ENCODE peak calls at places on chromosome 12, in four cellular contexts. One of them, this sample, is unnamed.

GRCh38 chr12:1806301-1807106 is 13.9 kb upstream of the LRTM2 start:
- DNase-seq in cardiac muscle cell: no peak
- DNase-seq in H1: no peak
- DNase-seq in kidney: peak; percentile 55
- DNase-seq in this sample: peak; percentile 72

GRCh38 chr12:19873146-19873545 is 433.9 kb downstream of the AEBP2 start:
- DNase-seq in kidney: no peak
- DNase-seq in cardiac muscle cell: no peak
- DNase-seq in H1: no peak
- DNase-seq in this sample: no peak

GRCh38 chr12:1562813-1563412 is 31.5 kb downstream of the FBXL14 start:
- DNase-seq in kidney: no peak
- DNase-seq in cardiac muscle cell: no peak
- DNase-seq in H1: no peak
- DNase-seq in this sample: no peak

GRCh38 chr12:6950401-6950801 is 755 bp upstream of the PTPN6 start:
- DNase-seq in kidney: peak; percentile 27
- DNase-seq in cardiac muscle cell: no peak
- DNase-seq in H1: no peak
- DNase-seq in this sample: peak; percentile 26

GRCh38 chr12:114407034-114407420 is 1.1 kb upstream of the TBX5 start:
- DNase-seq in kidney: no peak
- DNase-seq in H1: no peak
- DNase-seq in cardiac muscle cell: no peak
- DNase-seq in this sample: no peak

GRCh38 chr12:10395390-10395998 is 5.7 kb upstream of the KLRK1 start:
- DNase-seq in cardiac muscle cell: no peak
- DNase-seq in kidney: no peak
- DNase-seq in H1: no peak
- DNase-seq in this sample: no peak

GRCh38 chr12:105935981-105936380 is 202.8 kb downstream of the NUAK1 start:
- DNase-seq in cardiac muscle cell: no peak
- DNase-seq in kidney: no peak
- DNase-seq in H1: no peak
- DNase-seq in this sample: no peak

GRCh38 chr12:110531741-110532333 is 29.7 kb downstream of the RAD9B start:
- DNase-seq in kidney: no peak
- DNase-seq in H1: no peak
- DNase-seq in cardiac muscle cell: no peak
- DNase-seq in this sample: no peak

GRCh38 chr12:47863985-47864384 is 40.8 kb downstream of the VDR start:
- DNase-seq in H1: no peak
- DNase-seq in kidney: no peak
- DNase-seq in cardiac muscle cell: no peak
- DNase-seq in this sample: no peak

GRCh38 chr12:86158956-86159355 is 97.2 kb downstream of the MGAT4C start:
- DNase-seq in H1: no peak
- DNase-seq in cardiac muscle cell: no peak
- DNase-seq in kidney: no peak
- DNase-seq in this sample: no peak

GRCh38 chr12:26341481-26341880 is 146.1 kb downstream of the SSPN start:
- DNase-seq in H1: no peak
- DNase-seq in cardiac muscle cell: no peak
- DNase-seq in kidney: no peak
- DNase-seq in this sample: no peak

GRCh38 chr12:81573228-81573627 is 185.9 kb downstream of the PPFIA2 start:
- DNase-seq in kidney: no peak
- DNase-seq in H1: no peak
- DNase-seq in cardiac muscle cell: peak; percentile 25
- DNase-seq in this sample: no peak

GRCh38 chr12:55842681-55843429 is at the start of gene MMP19:
- DNase-seq in cardiac muscle cell: no peak
- DNase-seq in kidney: no peak
- DNase-seq in H1: no peak
- DNase-seq in this sample: no peak

GRCh38 chr12:6092784-6093722 is 31.4 kb downstream of the VWF start:
- DNase-seq in cardiac muscle cell: no peak
- DNase-seq in H1: no peak
- DNase-seq in kidney: peak; percentile 83
- DNase-seq in this sample: peak; percentile 83

GRCh38 chr12:10717410-10717809 is 5.7 kb downstream of the YBX3 start:
- DNase-seq in kidney: no peak
- DNase-seq in cardiac muscle cell: no peak
- DNase-seq in H1: no peak
- DNase-seq in this sample: no peak

GRCh38 chr12:46831335-46832083 is 5.7 kb upstream of the SLC38A4 start:
- DNase-seq in kidney: peak; percentile 74
- DNase-seq in H1: no peak
- DNase-seq in cardiac muscle cell: peak; percentile 57
- DNase-seq in this sample: peak; percentile 83

GRCh38 chr12:4256043-4256826 is 17.3 kb upstream of the CCND2 start:
- DNase-seq in cardiac muscle cell: no peak
- DNase-seq in H1: no peak
- DNase-seq in kidney: no peak
- DNase-seq in this sample: no peak

GRCh38 chr12:10968765-10969456 is 17.8 kb downstream of the TAS2R50 start:
- DNase-seq in kidney: peak; percentile 65
- DNase-seq in H1: no peak
- DNase-seq in cardiac muscle cell: no peak
- DNase-seq in this sample: no peak

GRCh38 chr12:8077207-8077606 is 4.9 kb upstream of the NECAP1 start:
- DNase-seq in kidney: no peak
- DNase-seq in H1: no peak
- DNase-seq in cardiac muscle cell: no peak
- DNase-seq in this sample: no peak

GRCh38 chr12:95908573-95908972 is 33.8 kb downstream of the CCDC38 start:
- DNase-seq in kidney: no peak
- DNase-seq in H1: no peak
- DNase-seq in cardiac muscle cell: no peak
- DNase-seq in this sample: no peak

GRCh38 chr12:110338754-110339153 is 57.7 kb downstream of the ATP2A2 start:
- DNase-seq in cardiac muscle cell: no peak
- DNase-seq in kidney: no peak
- DNase-seq in H1: no peak
- DNase-seq in this sample: no peak

GRCh38 chr12:108759914-108760313 is 28.6 kb upstream of the CORO1C start:
- DNase-seq in H1: no peak
- DNase-seq in cardiac muscle cell: no peak
- DNase-seq in kidney: peak; percentile 48
- DNase-seq in this sample: no peak

GRCh38 chr12:3277261-3277943 is 200.2 kb downstream of the TSPAN9 start:
- DNase-seq in cardiac muscle cell: no peak
- DNase-seq in H1: no peak
- DNase-seq in kidney: no peak
- DNase-seq in this sample: no peak

GRCh38 chr12:31589896-31590729 is 823 bp downstream of the DENND5B start:
- DNase-seq in H1: no peak
- DNase-seq in cardiac muscle cell: peak; percentile 76
- DNase-seq in kidney: peak; percentile 88
- DNase-seq in this sample: no peak

GRCh38 chr12:12788131-12788530 is 2.7 kb downstream of the APOLD1 start:
- DNase-seq in H1: no peak
- DNase-seq in cardiac muscle cell: no peak
- DNase-seq in kidney: no peak
- DNase-seq in this sample: no peak

GRCh38 chr12:124614512-124615292 is 47.3 kb upstream of the NCOR2 start:
- DNase-seq in kidney: no peak
- DNase-seq in H1: no peak
- DNase-seq in cardiac muscle cell: no peak
- DNase-seq in this sample: no peak
- TF ChIP-seq CTCF in kidney: no peak
- TF ChIP-seq CTCF in H1: no peak
- TF ChIP-seq CTCF in cardiac muscle cell: no peak
- TF ChIP-seq CTCF in this sample: no peak

GRCh38 chr12:98373982-98374381 is 141.4 kb upstream of the TMPO start:
- DNase-seq in H1: no peak
- DNase-seq in kidney: no peak
- DNase-seq in cardiac muscle cell: no peak
- DNase-seq in this sample: no peak
- TF ChIP-seq CTCF in H1: no peak
- TF ChIP-seq CTCF in kidney: no peak
- TF ChIP-seq CTCF in cardiac muscle cell: peak; percentile 25
- TF ChIP-seq CTCF in this sample: peak; percentile 46

GRCh38 chr12:72295101-72295500 is 22.9 kb downstream of the TRHDE start:
- DNase-seq in cardiac muscle cell: no peak
- DNase-seq in H1: no peak
- DNase-seq in kidney: peak; percentile 68
- DNase-seq in this sample: no peak

GRCh38 chr12:72295744-72296143 is 23.6 kb downstream of the TRHDE start:
- DNase-seq in H1: no peak
- DNase-seq in kidney: no peak
- DNase-seq in cardiac muscle cell: no peak
- DNase-seq in this sample: no peak

GRCh38 chr12:72296389-72296788 is 24.2 kb downstream of the TRHDE start:
- DNase-seq in H1: no peak
- DNase-seq in cardiac muscle cell: no peak
- DNase-seq in kidney: peak; percentile 43
- DNase-seq in this sample: no peak

GRCh38 chr12:72300728-72301127 is 28.6 kb downstream of the TRHDE start:
- DNase-seq in kidney: no peak
- DNase-seq in cardiac muscle cell: no peak
- DNase-seq in H1: no peak
- DNase-seq in this sample: no peak

GRCh38 chr12:72297666-72298065 is 25.5 kb downstream of the TRHDE start:
- DNase-seq in H1: no peak
- DNase-seq in kidney: no peak
- DNase-seq in cardiac muscle cell: no peak
- DNase-seq in this sample: no peak
- TF ChIP-seq CTCF in H1: no peak
- TF ChIP-seq CTCF in kidney: no peak
- TF ChIP-seq CTCF in cardiac muscle cell: no peak
- TF ChIP-seq CTCF in this sample: no peak

GRCh38 chr12:65875635-65876034 is 51.4 kb downstream of the HMGA2 start:
- DNase-seq in kidney: no peak
- DNase-seq in H1: no peak
- DNase-seq in cardiac muscle cell: peak; percentile 28
- DNase-seq in this sample: no peak

GRCh38 chr12:65879878-65880277 is 55.6 kb downstream of the HMGA2 start:
- DNase-seq in H1: no peak
- DNase-seq in cardiac muscle cell: no peak
- DNase-seq in kidney: no peak
- DNase-seq in this sample: no peak

GRCh38 chr12:65876898-65877721 is 52.8 kb downstream of the HMGA2 start:
- DNase-seq in kidney: no peak
- DNase-seq in cardiac muscle cell: peak; percentile 51
- DNase-seq in H1: no peak
- DNase-seq in this sample: no peak

GRCh38 chr12:65877836-65878235 is 53.6 kb downstream of the HMGA2 start:
- DNase-seq in kidney: no peak
- DNase-seq in H1: no peak
- DNase-seq in cardiac muscle cell: no peak
- DNase-seq in this sample: no peak

GRCh38 chr12:65878540-65878939 is 54.3 kb downstream of the HMGA2 start:
- DNase-seq in kidney: no peak
- DNase-seq in H1: no peak
- DNase-seq in cardiac muscle cell: no peak
- DNase-seq in this sample: no peak
- TF ChIP-seq CTCF in kidney: no peak
- TF ChIP-seq CTCF in H1: no peak
- TF ChIP-seq CTCF in cardiac muscle cell: peak; percentile 15
- TF ChIP-seq CTCF in this sample: peak; percentile 74

GRCh38 chr12:113315358-113315757 is 19.6 kb downstream of the SLC8B1 start:
- DNase-seq in kidney: no peak
- DNase-seq in H1: no peak
- DNase-seq in cardiac muscle cell: no peak
- DNase-seq in this sample: no peak

GRCh38 chr12:113317122-113317521 is 17.8 kb downstream of the SLC8B1 start:
- DNase-seq in cardiac muscle cell: no peak
- DNase-seq in kidney: no peak
- DNase-seq in H1: no peak
- DNase-seq in this sample: no peak

GRCh38 chr12:113318046-113318656 is 16.8 kb downstream of the SLC8B1 start:
- DNase-seq in H1: no peak
- DNase-seq in cardiac muscle cell: no peak
- DNase-seq in kidney: no peak
- DNase-seq in this sample: no peak

GRCh38 chr12:113314121-113314529 is 20.8 kb downstream of the SLC8B1 start:
- DNase-seq in H1: no peak
- DNase-seq in kidney: no peak
- DNase-seq in cardiac muscle cell: no peak
- DNase-seq in this sample: no peak

DNA sequence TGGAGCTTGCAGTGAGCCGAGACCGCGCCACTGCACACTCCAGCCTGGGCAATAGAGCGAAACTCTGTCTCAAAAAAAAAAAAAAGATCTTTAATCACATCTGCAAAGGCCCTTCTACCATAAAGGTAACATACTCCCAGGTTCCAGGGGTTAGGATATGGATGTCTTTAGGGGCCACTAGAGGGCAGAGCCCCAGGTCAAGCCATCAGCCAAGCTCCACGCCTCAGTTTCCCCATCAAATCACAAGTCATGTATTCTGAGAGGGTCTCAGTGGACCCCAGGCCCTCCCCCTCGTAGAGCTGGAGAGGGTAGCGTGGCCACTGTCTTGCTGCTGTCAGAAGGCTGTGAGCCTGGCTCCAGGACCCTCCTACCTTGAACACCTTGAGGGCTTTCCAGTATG is 18.8 kb downstream of the SLC8B1 start:
- DNase-seq in cardiac muscle cell: no peak
- DNase-seq in kidney: no peak
- DNase-seq in H1: no peak
- DNase-seq in this sample: no peak
- TF ChIP-seq CTCF in cardiac muscle cell: peak; percentile 14
- TF ChIP-seq CTCF in kidney: no peak
- TF ChIP-seq CTCF in H1: peak; percentile 21
- TF ChIP-seq CTCF in this sample: peak; percentile 38

DNA sequence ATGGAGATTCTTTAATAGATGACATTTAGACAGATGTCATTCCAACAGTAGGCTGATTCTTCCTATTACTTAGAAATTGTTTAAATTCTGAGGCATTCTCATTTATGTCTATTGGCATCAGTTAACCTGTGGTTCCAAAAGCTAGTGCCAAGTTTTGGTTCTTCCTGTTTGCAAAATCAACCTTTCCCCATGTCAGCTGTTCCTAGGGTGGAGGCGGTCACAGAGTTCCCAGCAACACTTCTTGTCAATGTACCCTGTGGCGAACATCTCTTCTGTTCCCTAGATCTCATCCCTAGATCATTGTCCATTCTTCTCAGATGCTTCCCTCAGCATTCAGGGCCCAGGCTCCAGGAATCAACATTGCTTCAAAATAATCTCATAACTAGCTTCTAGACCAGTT is 140.9 kb downstream of the PHLDA1 start:
- DNase-seq in cardiac muscle cell: no peak
- DNase-seq in kidney: no peak
- DNase-seq in H1: no peak
- DNase-seq in this sample: no peak
- TF ChIP-seq CTCF in cardiac muscle cell: no peak
- TF ChIP-seq CTCF in kidney: no peak
- TF ChIP-seq CTCF in H1: no peak
- TF ChIP-seq CTCF in this sample: no peak

DNA sequence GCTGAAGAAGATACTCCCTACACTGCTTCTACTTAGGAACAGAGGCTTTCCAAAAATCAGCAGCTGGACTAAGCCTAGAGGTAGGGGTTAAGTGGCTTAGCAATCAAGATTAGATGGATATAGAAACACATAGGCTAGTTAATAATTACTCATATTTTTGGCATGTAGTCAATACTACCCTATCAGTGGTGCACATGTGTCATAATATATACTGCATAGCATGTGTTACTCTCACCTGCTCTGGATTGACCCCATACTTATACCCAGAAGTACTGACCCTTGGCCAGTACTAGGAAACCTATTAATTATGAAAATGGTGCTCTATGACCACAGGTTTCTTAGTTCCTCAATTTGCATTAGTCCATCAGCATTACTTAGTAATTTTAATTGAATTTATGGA is 528.4 kb upstream of the LMO3 start:
- DNase-seq in H1: no peak
- DNase-seq in kidney: no peak
- DNase-seq in cardiac muscle cell: no peak
- DNase-seq in this sample: no peak
- TF ChIP-seq CTCF in H1: no peak
- TF ChIP-seq CTCF in kidney: no peak
- TF ChIP-seq CTCF in cardiac muscle cell: no peak
- TF ChIP-seq CTCF in this sample: no peak